ENCODE peak calls at places on chromosome 11, in ten cellular contexts. Y is pancreas, I is iPS DF 6.9, W is RWPE2, V is esophagus muscularis mucosa, B is uterus, H is body of pancreas, Z is adipocyte, S is left ventricle myocardium inferior, J is thoracic aorta. G is an unnamed sample. For H3K9me3, the result is how much of the 10 kb centered on the place peaks cover.

GRCh38 chr11:125454047-125454446 is 42.0 kb downstream of the FEZ1 start:
- DNase-seq in Y (no peak), I (no peak), W (no peak), V (no peak), B (no peak), H (no peak), Z (no peak), S (no peak), J (no peak), G (no peak)

GRCh38 chr11:119641991-119642745 is 86.8 kb downstream of the NECTIN1 start:
- DNase-seq in Y (no peak), I (peak), W (no peak), V (no peak), B (no peak), H (peak), Z (no peak), S (no peak), J (no peak), G (no peak)

GRCh38 chr11:45335434-45335833 is 49.3 kb upstream of the SYT13 start:
- DNase-seq in Y (no peak), I (no peak), W (no peak), V (peak), B (no peak), H (no peak), Z (no peak), S (no peak), J (no peak), G (no peak)

GRCh38 chr11:1197886-1198765 is 24.7 kb upstream of the MUC5B start:
- DNase-seq in Y (peak), I (no peak), W (peak), V (no peak), B (peak), H (peak), Z (no peak), S (peak), J (peak), G (peak)

GRCh38 chr11:31557991-31558390 is 48.4 kb downstream of the ELP4 start:
- DNase-seq in Y (no peak), I (no peak), W (no peak), V (no peak), B (no peak), H (no peak), Z (peak), S (no peak), J (no peak), G (no peak)

GRCh38 chr11:116831790-116832349 is 2.2 kb downstream of the APOC3 start:
- DNase-seq in Y (peak), I (no peak), W (no peak), V (no peak), B (no peak), H (no peak), Z (no peak), S (no peak), J (no peak), G (no peak)

GRCh38 chr11:35555238-35555887 is 29.9 kb upstream of the PAMR1 start:
- DNase-seq in Y (no peak), I (no peak), W (no peak), V (no peak), B (no peak), H (no peak), Z (peak), S (no peak), J (no peak), G (no peak)

GRCh38 chr11:114395776-114396175 is 4.5 kb downstream of the C11orf71 start:
- DNase-seq in Y (no peak), I (no peak), W (no peak), V (no peak), B (no peak), H (no peak), Z (no peak), S (no peak), J (no peak), G (no peak)

GRCh38 chr11:117281159-117281558 is 10.0 kb upstream of the BACE1-AS start:
- DNase-seq in Y (no peak), I (no peak), W (peak), V (no peak), B (peak), H (no peak), Z (peak), S (no peak), J (no peak), G (no peak)

GRCh38 chr11:12162652-12163051 is 52.3 kb downstream of the MICAL2 start:
- DNase-seq in Y (no peak), I (no peak), W (no peak), V (no peak), B (no peak), H (no peak), Z (no peak), S (no peak), J (no peak), G (no peak)

GRCh38 chr11:19651654-19652053 is 61.0 kb upstream of the NAV2 start:
- DNase-seq in Y (no peak), I (no peak), W (no peak), V (no peak), B (no peak), H (no peak), Z (no peak), S (no peak), J (no peak), G (no peak)

GRCh38 chr11:13288375-13289029 is 10.9 kb downstream of the BMAL1 start:
- DNase-seq in Y (no peak), I (no peak), W (no peak), V (no peak), B (no peak), H (no peak), Z (peak), S (no peak), J (no peak), G (no peak)

GRCh38 chr11:60206616-60207015 is 23.7 kb upstream of the MS4A6A start:
- DNase-seq in Y (no peak), I (no peak), W (no peak), V (no peak), B (no peak), H (no peak), Z (no peak), S (no peak), J (no peak), G (no peak)

GRCh38 chr11:61871158-61871597 is 20.2 kb downstream of the FADS3 start:
- DNase-seq in Y (peak), I (peak), W (no peak), V (peak), B (peak), H (peak), Z (peak), S (peak), J (peak), G (peak)

GRCh38 chr11:58856806-58857205 is 12.3 kb upstream of the GLYATL2 start:
- DNase-seq in Y (no peak), I (no peak), W (no peak), V (no peak), B (no peak), H (no peak), Z (no peak), S (no peak), J (no peak), G (no peak)

GRCh38 chr11:58863697-58864096 is 19.2 kb upstream of the GLYATL2 start:
- DNase-seq in Y (no peak), I (no peak), W (no peak), V (no peak), B (no peak), H (no peak), Z (no peak), S (no peak), J (no peak), G (no peak)

GRCh38 chr11:58866788-58867187 is 22.3 kb upstream of the GLYATL2 start:
- DNase-seq in Y (no peak), I (no peak), W (no peak), V (no peak), B (no peak), H (no peak), Z (no peak), S (no peak), J (no peak), G (no peak)

GRCh38 chr11:58864335-58864734 is 19.8 kb upstream of the GLYATL2 start:
- DNase-seq in Y (no peak), I (no peak), W (no peak), V (no peak), B (no peak), H (no peak), Z (no peak), S (no peak), J (no peak), G (no peak)

DNA sequence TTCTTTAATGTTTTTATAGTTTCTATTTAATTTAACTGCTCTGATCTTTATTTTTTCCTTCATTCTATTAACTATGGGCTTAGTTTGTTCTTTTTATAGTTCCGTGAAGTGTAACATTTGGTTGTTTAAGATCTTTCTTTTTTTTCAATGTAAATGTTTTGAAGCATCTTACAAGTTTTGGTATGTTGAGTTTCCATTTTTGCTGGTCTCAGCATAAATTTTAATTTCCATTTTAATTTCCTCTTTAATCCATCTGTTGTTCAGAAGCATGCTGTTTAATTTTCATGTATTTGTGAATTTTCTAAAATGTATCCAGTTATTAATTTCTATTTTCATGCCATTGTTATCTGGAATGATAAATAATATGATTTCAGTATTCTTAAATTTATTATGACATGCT is 17.0 kb upstream of the GLYATL2 start:
- DNase-seq in Y (no peak), I (no peak), W (no peak), V (no peak), B (no peak), H (no peak), Z (no peak), S (no peak), J (no peak), G (no peak)
- H3K9me3 ChIP-seq in Y (under half), I (under half), W (under half), V (under half), B (under half), H (under half), Z (under half), S (under half), J (under half), G (under half)

GRCh38 chr11:10875430-10876021 is 17.7 kb upstream of the ZBED5 start:
- DNase-seq in Y (no peak), I (no peak), W (no peak), V (no peak), B (no peak), H (no peak), Z (no peak), S (no peak), J (no peak), G (no peak)
- H3K9me3 ChIP-seq in Y (under half), I (under half), W (under half), V (under half), B (under half), H (under half), Z (under half), S (under half), J (under half), G (under half)

GRCh38 chr11:133553885-133554586 is 21.7 kb upstream of the OPCML start:
- DNase-seq in Y (no peak), I (no peak), W (no peak), V (no peak), B (no peak), H (no peak), Z (no peak), S (no peak), J (no peak), G (no peak)
- H3K9me3 ChIP-seq in Y (under half), I (under half), W (under half), V (under half), B (under half), H (under half), Z (under half), S (under half), J (under half), G (under half)

GRCh38 chr11:70868341-70868885 is 384.0 kb downstream of the SHANK2 start:
- DNase-seq in Y (peak), I (no peak), W (no peak), V (no peak), B (no peak), H (no peak), Z (no peak), S (no peak), J (no peak), G (no peak)

GRCh38 chr11:70871881-70872280 is 380.5 kb downstream of the SHANK2 start:
- DNase-seq in Y (no peak), I (no peak), W (no peak), V (no peak), B (no peak), H (no peak), Z (no peak), S (no peak), J (no peak), G (no peak)

GRCh38 chr11:70872950-70873735 is 379.2 kb downstream of the SHANK2 start:
- DNase-seq in Y (no peak), I (peak), W (no peak), V (no peak), B (no peak), H (no peak), Z (no peak), S (no peak), J (no peak), G (no peak)

GRCh38 chr11:70873736-70874412 is 378.5 kb downstream of the SHANK2 start:
- DNase-seq in Y (no peak), I (no peak), W (peak), V (no peak), B (no peak), H (no peak), Z (no peak), S (no peak), J (no peak), G (no peak)

GRCh38 chr11:70872299-70872698 is 380.1 kb downstream of the SHANK2 start:
- DNase-seq in Y (peak), I (no peak), W (no peak), V (no peak), B (no peak), H (no peak), Z (no peak), S (no peak), J (no peak), G (no peak)
- H3K9me3 ChIP-seq in Y (under half), I (under half), W (under half), V (under half), B (under half), H (under half), Z (under half), S (under half), J (under half), G (under half)

GRCh38 chr11:48538991-48539390 is 50.4 kb downstream of the OR4A47 start:
- DNase-seq in Y (no peak), I (no peak), W (no peak), V (no peak), B (no peak), H (no peak), Z (no peak), S (no peak), J (no peak), G (no peak)
- H3K9me3 ChIP-seq in Y (under half), I (under half), W (under half), V (under half), B (under half), H (under half), Z (under half), S (under half), J (under half), G (under half)